ENCODE peak calls at places on chromosomes 7 and 10, in nine cellular contexts. Y is brain microvascular endothelial cell; M is cardiac muscle cell; E is hepatocyte; R is HL-60; D is BJ; P is fibroblast of lung; K is GM23338; N is CD8-positive, alpha-beta T cell. S is an unnamed sample.

GRCh38 chr7:140904081-140904480 is 20.6 kb downstream of the BRAF start:
- DNase-seq in P (no peak), Y (peak; percentile 16), K (no peak), D (no peak), R (no peak), E (no peak), N (no peak), M (no peak), S (no peak)

GRCh38 chr10:62250594-62251198 is 17.9 kb downstream of the RTKN2 start:
- DNase-seq in D (no peak), M (no peak), R (no peak), E (peak; percentile 61), N (no peak), Y (peak; percentile 79), K (no peak), P (peak; percentile 91), S (no peak)

GRCh38 chr10:114766470-114766869 is 55.1 kb upstream of the FHIP2A start:
- DNase-seq in D (no peak), E (peak; percentile 68), K (no peak), Y (no peak), R (no peak), N (no peak), M (no peak), P (no peak), S (no peak)

GRCh38 chr7:51300762-51301674 is 15.6 kb downstream of the COBL start:
- DNase-seq in P (no peak), M (no peak), Y (no peak), R (no peak), D (no peak), E (no peak), N (no peak), K (no peak), S (no peak)

GRCh38 chr10:111126073-111126472 is 49.2 kb downstream of the ADRA2A start:
- DNase-seq in Y (peak; percentile 3), R (no peak), M (no peak), E (no peak), P (peak; percentile 0), K (no peak), N (no peak), D (no peak), S (no peak)

GRCh38 chr10:77374189-77374656 is 263.4 kb downstream of the KCNMA1 start:
- DNase-seq in R (no peak), K (no peak), D (no peak), P (no peak), Y (no peak), E (no peak), N (no peak), M (no peak), S (no peak)

GRCh38 chr7:43761919-43762318 is 3.4 kb downstream of the BLVRA start:
- DNase-seq in N (no peak), D (no peak), M (no peak), Y (no peak), K (no peak), R (no peak), P (no peak), E (no peak), S (no peak)

GRCh38 chr7:73833251-73833919 is 2.6 kb downstream of the CLDN4 start:
- DNase-seq in P (no peak), D (no peak), K (peak; percentile 68), E (peak; percentile 78), R (no peak), M (no peak), Y (no peak), N (no peak), S (no peak)

GRCh38 chr10:7179536-7179935 is 231.3 kb downstream of the SFMBT2 start:
- DNase-seq in N (no peak), Y (no peak), R (no peak), D (no peak), K (no peak), P (no peak), M (no peak), E (no peak), S (no peak)

GRCh38 chr10:62543981-62544380 is 169.8 kb downstream of the ZNF365 start:
- DNase-seq in N (no peak), E (no peak), K (no peak), R (no peak), P (no peak), D (no peak), M (no peak), Y (no peak), S (no peak)

DNA sequence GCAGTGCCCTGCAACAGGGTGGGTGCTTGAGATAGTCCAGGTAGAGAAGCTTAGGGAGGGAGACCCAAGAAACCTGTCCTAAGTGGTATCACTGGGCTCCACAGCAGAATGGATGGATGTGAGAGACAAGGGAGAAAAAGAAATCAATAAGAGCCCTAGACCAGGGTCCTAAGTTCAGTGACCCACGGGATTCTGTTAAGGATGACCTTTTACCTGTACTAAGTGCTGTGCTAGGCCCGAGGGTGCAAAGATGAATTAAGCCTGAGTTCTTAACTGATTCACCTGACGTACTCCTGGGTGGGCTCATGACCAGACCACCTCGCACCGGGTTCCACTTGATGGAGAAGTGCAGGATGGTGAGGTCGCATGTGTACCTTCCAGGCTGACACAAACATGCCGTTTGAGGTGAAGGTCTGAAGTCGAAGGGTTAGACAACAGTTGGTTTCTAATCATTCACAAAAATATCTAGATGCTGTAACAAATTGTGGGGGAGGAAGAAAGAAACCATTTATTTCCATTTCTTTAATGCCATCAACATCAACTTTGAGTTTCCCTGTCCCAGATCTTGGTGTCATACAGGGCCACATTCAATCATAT is 166.5 kb downstream of the HERPUD2 start:
- DNase-seq in Y (no peak), N (no peak), R (no peak), M (no peak), P (no peak), D (no peak), E (no peak), K (no peak), S (no peak)
- H3K4me3 ChIP-seq in Y (no peak overlapping the region), N (no peak overlapping the region), R (no peak overlapping the region), M (no peak overlapping the region), P (no peak overlapping the region), D (no peak overlapping the region), E (no peak overlapping the region), K (no peak overlapping the region), S (no peak overlapping the region)

DNA sequence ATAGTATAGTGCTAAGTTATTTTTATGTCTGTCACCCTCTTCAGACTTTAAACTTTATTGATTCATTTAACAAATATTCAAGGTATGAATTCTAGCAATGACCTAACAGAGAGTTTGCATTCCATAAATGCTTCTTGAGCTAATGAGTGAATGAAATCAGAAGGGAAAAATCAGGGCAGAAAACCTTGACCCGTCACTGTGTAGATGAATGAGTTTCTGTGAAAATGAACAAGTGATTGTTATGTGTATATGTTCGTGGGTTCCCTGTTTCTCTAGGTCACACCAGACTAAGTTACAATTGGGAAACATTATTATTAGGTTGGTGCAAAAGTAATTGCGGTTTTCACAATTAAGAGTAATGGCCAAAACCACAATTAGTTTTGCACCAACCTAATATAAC is 30.1 kb downstream of the APBB1IP start:
- DNase-seq in E (no peak), D (no peak), R (no peak), M (no peak), N (no peak), P (peak; percentile 78), Y (no peak), K (no peak), S (no peak)
- H3K4me3 ChIP-seq in E (no peak overlapping the region), D (no peak overlapping the region), R (no peak overlapping the region), M (no peak overlapping the region), N (peak overlapping the region; percentile 7), P (no peak overlapping the region), Y (no peak overlapping the region), K (no peak overlapping the region), S (no peak overlapping the region)

GRCh38 chr7:155763122-155763521 is 49.1 kb downstream of the SHH start:
- DNase-seq in K (no peak), M (no peak), R (no peak), D (no peak), N (no peak), P (no peak), E (no peak), Y (no peak), S (no peak)

GRCh38 chr7:155761162-155761561 is 51.1 kb downstream of the SHH start:
- DNase-seq in E (no peak), Y (no peak), N (no peak), M (no peak), P (no peak), R (peak; percentile 30), D (no peak), K (no peak), S (no peak)

GRCh38 chr7:155764432-155764798 is 47.8 kb downstream of the SHH start:
- DNase-seq in N (peak; percentile 53), R (no peak), E (no peak), P (no peak), K (no peak), D (no peak), M (no peak), Y (no peak), S (no peak)

GRCh38 chr7:155763721-155764431 is 48.4 kb downstream of the SHH start:
- DNase-seq in E (peak; percentile 45), P (peak; percentile 16), Y (peak; percentile 84), D (no peak), N (peak; percentile 65), M (peak; percentile 59), K (no peak), R (no peak), S (no peak)

DNA sequence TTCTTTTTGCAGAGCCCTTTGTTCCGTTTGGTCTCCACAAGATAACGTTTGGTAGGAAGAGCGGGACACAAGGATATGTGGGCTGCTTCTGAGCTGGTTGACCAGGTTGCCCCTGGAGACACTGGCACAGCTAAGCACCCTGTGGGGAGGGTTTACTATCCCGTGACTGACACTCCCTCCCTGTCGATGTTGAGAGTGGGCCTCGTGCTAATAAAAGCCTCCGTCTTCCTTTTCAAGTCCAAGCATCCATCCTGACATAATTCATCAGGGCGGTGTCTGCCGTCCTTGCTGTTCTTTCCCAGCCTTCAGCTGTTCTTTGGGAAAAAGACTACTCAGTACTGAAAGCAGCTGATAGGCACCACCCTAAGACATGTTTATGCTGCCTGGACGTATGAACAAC is 49.6 kb downstream of the SHH start:
- DNase-seq in R (no peak), E (no peak), K (no peak), N (no peak), P (no peak), Y (no peak), M (no peak), D (no peak), S (no peak)
- H3K4me3 ChIP-seq in R (no peak overlapping the region), E (no peak overlapping the region), K (no peak overlapping the region), N (no peak overlapping the region), P (no peak overlapping the region), Y (no peak overlapping the region), M (no peak overlapping the region), D (no peak overlapping the region), S (no peak overlapping the region)

GRCh38 chr10:29658984-29659769 is 24.4 kb upstream of the SVIL start:
- DNase-seq in E (peak; percentile 86), R (peak; percentile 44), Y (peak; percentile 100), M (peak; percentile 97), D (peak; percentile 98), K (no peak), P (peak; percentile 100), N (peak; percentile 80), S (peak; percentile 78)
- H3K4me3 ChIP-seq in E (no peak overlapping the region), R (no peak overlapping the region), Y (no peak overlapping the region), M (no peak overlapping the region), D (no peak overlapping the region), K (no peak overlapping the region), P (no peak overlapping the region), N (no peak overlapping the region), S (no peak overlapping the region)

DNA sequence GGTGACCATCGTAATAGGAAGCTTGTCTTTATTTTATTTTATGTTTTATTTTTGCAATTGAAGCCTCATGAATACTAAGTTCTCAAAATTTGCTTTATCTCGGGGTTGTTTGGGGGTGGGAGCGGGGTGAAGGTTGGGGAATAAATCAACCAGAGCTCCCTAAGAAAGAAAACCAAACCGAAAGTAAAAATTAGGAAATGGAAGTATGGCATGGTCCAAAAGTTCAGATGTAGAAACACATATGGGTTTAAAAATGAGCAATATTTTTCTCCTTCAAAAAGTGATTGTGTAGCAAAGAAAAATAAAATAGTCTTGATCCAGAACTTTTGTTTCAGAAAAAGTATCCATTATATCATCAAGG is 177.4 kb upstream of the PLXDC2 start:
- DNase-seq in Y (no peak), K (no peak), R (no peak), E (no peak), N (no peak), D (no peak), P (no peak), M (no peak), S (no peak)
- H3K4me3 ChIP-seq in Y (peak overlapping the region; percentile 36), K (no peak overlapping the region), R (no peak overlapping the region), E (no peak overlapping the region), N (no peak overlapping the region), D (no peak overlapping the region), P (peak overlapping the region; percentile 43), M (no peak overlapping the region), S (peak overlapping the region; percentile 14)

S was measured in aorta.